ENCODE peak calls at places on chromosomes 13 and 19, in six cellular contexts. N is body of pancreas, U is breast epithelium, E is cardiac muscle cell, L is thoracic aorta, G is fibroblast of lung. Z is an unnamed sample.

GRCh38 chr19:48249502-48250014 is 6.2 kb downstream of the CARD8 start:
- DNase-seq in L (no peak), U (no peak), E (peak; percentile 37), G (no peak), N (peak; percentile 58), Z (no peak)

GRCh38 chr19:37987356-37988332 is 80.6 kb downstream of the SIPA1L3 start:
- DNase-seq in N (no peak), U (no peak), L (no peak), E (no peak), G (no peak), Z (no peak)

GRCh38 chr13:112643759-112644459 is 45.9 kb upstream of the ATP11A start:
- DNase-seq in N (peak; percentile 92), G (no peak), U (no peak), E (no peak), L (no peak), Z (no peak)

GRCh38 chr19:35555301-35556005 is 8.0 kb downstream of the ATP4A start:
- DNase-seq in U (no peak), G (peak; percentile 24), L (no peak), E (peak; percentile 44), N (no peak), Z (no peak)

GRCh38 chr19:18856385-18857126 is 24.8 kb downstream of the UPF1 start:
- DNase-seq in E (peak; percentile 58), G (peak; percentile 52), U (no peak), N (no peak), L (no peak), Z (no peak)

GRCh38 chr13:44726214-44726613 is 150.1 kb upstream of the TSC22D1 start:
- DNase-seq in L (no peak), G (peak; percentile 95), U (no peak), E (peak; percentile 97), N (no peak), Z (peak; percentile 84)

GRCh38 chr13:45522571-45522970 is 57.8 kb downstream of the COG3 start:
- DNase-seq in G (no peak), U (no peak), N (no peak), L (no peak), E (no peak), Z (peak; percentile 42)

GRCh38 chr19:48489608-48490216 is 20.5 kb downstream of the CYTH2 start:
- DNase-seq in G (peak; percentile 44), U (no peak), E (peak; percentile 65), N (peak; percentile 81), L (no peak), Z (peak; percentile 55)

GRCh38 chr19:40413291-40413994 is at the start of gene PRX:
- DNase-seq in N (no peak), E (no peak), U (no peak), L (no peak), G (no peak), Z (no peak)
- H3K4me3 ChIP-seq in N (no peak within 1 kb of the TSS), E (no peak within 1 kb of the TSS), U (no peak within 1 kb of the TSS), L (no peak within 1 kb of the TSS), G (no peak within 1 kb of the TSS), Z (no peak within 1 kb of the TSS)

DNA sequence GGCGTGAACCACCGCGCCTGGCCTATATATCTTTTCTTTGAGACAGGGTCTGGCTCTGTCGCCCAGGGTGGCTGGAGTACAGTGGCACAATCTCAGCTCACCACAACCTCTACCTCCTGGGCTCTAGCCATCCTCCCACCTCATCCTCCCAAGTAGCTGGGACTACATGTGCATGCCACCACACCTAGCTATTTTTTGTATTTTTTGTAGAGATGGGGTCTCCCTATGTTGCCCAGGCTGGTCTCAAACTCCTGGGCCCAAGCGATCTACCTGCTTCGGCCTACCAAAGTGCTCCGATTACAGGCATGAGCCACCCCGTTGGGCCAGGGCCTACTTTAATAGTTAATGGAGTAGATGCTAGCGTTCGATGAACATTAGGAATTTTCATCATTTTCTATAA is 3.4 kb downstream of the TNPO2 start:
- DNase-seq in N (no peak), L (no peak), G (no peak), E (no peak), U (no peak), Z (no peak)
- H3K4me3 ChIP-seq in N (no peak overlapping the region), L (peak overlapping the region; percentile 94), G (peak overlapping the region; percentile 79), E (no peak overlapping the region), U (peak overlapping the region; percentile 77), Z (peak overlapping the region; percentile 89)

GRCh38 chr13:105863300-105863699 is 672.2 kb downstream of the EFNB2 start:
- DNase-seq in G (no peak), N (no peak), E (no peak), U (no peak), L (no peak), Z (no peak)
- H3K4me3 ChIP-seq in G (no peak overlapping the region), N (no peak overlapping the region), E (no peak overlapping the region), U (no peak overlapping the region), L (no peak overlapping the region), Z (no peak overlapping the region)

GRCh38 chr13:110872034-110872767 is 42.7 kb downstream of the ANKRD10 start:
- DNase-seq in E (no peak), U (no peak), L (no peak), N (no peak), G (no peak), Z (no peak)

GRCh38 chr13:110869231-110869804 is 45.6 kb downstream of the ANKRD10 start:
- DNase-seq in G (no peak), L (no peak), E (no peak), U (no peak), N (no peak), Z (no peak)

GRCh38 chr13:110868631-110869165 is 46.2 kb downstream of the ANKRD10 start:
- DNase-seq in U (no peak), E (no peak), L (no peak), N (no peak), G (no peak), Z (no peak)

GRCh38 chr13:110867380-110867779 is 47.5 kb downstream of the ANKRD10 start:
- DNase-seq in E (no peak), N (no peak), U (no peak), L (no peak), G (no peak), Z (no peak)

GRCh38 chr13:110869805-110870706 is 44.8 kb downstream of the ANKRD10 start:
- DNase-seq in E (peak; percentile 99), G (peak; percentile 100), L (peak; percentile 99), U (peak; percentile 90), N (peak; percentile 97), Z (peak; percentile 100)
- H3K4me3 ChIP-seq in E (no peak overlapping the region), G (peak overlapping the region; percentile 57), L (peak overlapping the region; percentile 74), U (peak overlapping the region; percentile 36), N (no peak overlapping the region), Z (no peak overlapping the region)

DNA sequence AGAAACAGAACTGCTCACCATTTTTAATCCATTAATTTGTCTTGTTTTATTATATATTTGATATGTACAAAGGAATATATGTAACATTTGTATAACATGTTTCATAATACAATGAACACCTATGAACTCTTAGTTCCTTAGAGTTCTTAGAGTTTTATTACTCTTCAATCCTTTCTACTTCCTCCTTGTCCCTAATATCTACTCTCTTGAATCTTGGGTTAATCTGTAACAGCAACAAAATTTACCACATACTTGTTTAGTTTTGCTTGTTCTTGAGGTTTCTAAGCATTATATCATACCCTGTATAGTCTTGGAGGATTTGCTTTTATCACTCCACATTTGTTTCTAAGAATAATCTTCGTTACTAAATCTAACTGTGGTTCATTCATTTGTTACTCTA is 151.4 kb downstream of the PDS5B start:
- DNase-seq in N (no peak), G (peak; percentile 13), U (no peak), L (no peak), E (no peak), Z (no peak)
- H3K4me3 ChIP-seq in N (no peak overlapping the region), G (peak overlapping the region; percentile 0), U (peak overlapping the region; percentile 27), L (peak overlapping the region; percentile 67), E (no peak overlapping the region), Z (no peak overlapping the region)

DNA sequence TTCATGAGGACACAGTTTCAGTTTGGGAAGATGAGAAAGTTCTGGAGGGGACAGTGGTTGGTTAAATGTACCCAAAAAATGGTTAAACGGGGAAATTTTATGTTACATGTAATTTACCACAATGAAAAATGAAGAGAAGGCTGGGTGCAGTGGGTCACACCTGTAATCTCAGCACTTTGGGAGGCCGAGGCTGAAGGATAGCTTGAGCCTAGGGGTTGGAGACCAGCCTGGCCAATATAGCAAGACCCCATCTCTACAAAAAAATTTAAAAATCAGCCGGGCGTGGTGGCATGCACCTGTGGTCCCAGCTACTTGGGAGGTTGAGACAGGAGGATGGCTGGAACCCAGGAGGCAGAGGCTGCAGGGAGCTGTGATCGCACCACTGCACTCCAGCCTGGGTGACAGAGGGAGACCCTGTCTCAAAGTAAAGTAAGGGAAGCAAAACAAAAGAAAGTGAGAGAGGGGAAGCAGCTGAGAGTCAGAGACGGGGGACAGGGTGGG is 17.2 kb downstream of the GNG7 start:
- DNase-seq in E (no peak), G (no peak), U (no peak), L (no peak), N (no peak), Z (no peak)
- H3K4me3 ChIP-seq in E (no peak overlapping the region), G (no peak overlapping the region), U (peak overlapping the region; percentile 5), L (no peak overlapping the region), N (no peak overlapping the region), Z (no peak overlapping the region)

GRCh38 chr19:1856698-1857603 is 6.4 kb downstream of the KLF16 start:
- DNase-seq in G (peak; percentile 75), L (peak; percentile 54), U (peak; percentile 78), N (peak; percentile 92), E (peak; percentile 85), Z (peak; percentile 78)

GRCh38 chr19:1859319-1859718 is 4.1 kb downstream of the KLF16 start:
- DNase-seq in L (no peak), G (no peak), U (no peak), N (no peak), E (no peak), Z (no peak)

GRCh38 chr19:1856345-1856697 is 7.1 kb downstream of the KLF16 start:
- DNase-seq in L (no peak), U (no peak), E (no peak), N (no peak), G (no peak), Z (no peak)

GRCh38 chr19:1858412-1859081 is 4.8 kb downstream of the KLF16 start:
- DNase-seq in E (no peak), U (no peak), L (no peak), G (no peak), N (no peak), Z (no peak)

DNA sequence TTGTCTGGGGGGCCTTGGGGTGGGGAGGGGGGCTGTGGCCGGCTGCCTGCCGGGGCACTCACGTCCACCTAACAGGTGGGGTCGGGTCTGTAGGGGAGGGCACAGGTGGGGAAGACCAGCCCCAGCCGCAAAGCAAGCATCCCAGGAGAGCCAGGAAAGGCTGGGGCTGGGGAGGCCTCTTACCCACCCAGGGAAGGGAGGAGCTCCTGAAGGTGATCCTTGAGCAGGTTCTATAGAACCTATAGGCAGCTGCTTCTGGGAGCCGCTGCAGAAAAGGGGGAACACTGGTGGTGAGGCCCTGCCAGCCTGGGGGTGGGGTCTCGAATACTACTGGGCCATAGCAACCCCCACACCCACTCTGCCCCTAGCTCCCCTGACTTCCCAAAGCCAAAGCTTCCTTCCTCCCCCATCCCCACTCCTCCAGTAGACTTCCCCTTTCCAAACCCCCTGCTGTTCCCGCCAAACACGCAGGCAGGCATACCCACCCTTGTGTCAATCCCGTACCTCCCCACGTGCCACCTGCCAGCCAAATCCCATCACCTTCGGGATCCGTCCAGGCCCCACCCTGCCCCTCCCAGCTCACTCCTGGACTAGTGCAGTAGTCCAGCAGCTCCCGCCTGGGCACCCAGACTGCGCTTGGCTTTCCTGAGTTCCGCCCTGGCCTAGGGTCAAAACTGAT is 5.6 kb downstream of the KLF16 start:
- DNase-seq in U (no peak), L (no peak), N (peak; percentile 37), G (no peak), E (no peak), Z (no peak)
- H3K4me3 ChIP-seq in U (peak overlapping the region; percentile 44), L (peak overlapping the region; percentile 68), N (no peak overlapping the region), G (no peak overlapping the region), E (peak overlapping the region; percentile 11), Z (peak overlapping the region; percentile 45)